ENCODE peak calls at places on chromosomes 11 and 22, in ten cellular contexts. X, W, L, M, P, V, O, A, Q and Z are unnamed samples.

GRCh38 chr11:61445535-61445934 is 15.6 kb downstream of the SDHAF2 start:
- DNase-seq in X (no peak), W (no peak), L (no peak), M (no peak), P (no peak), V (no peak), O (no peak), A (peak), Q (no peak), Z (no peak)

GRCh38 chr11:108886608-108887007 is 221.7 kb downstream of the DDX10 start:
- DNase-seq in X (no peak), W (no peak), L (no peak), M (no peak), P (no peak), V (no peak), O (no peak), A (peak), Q (no peak), Z (no peak)

GRCh38 chr22:38694945-38695344 is 5.8 kb downstream of the JOSD1 start:
- DNase-seq in X (no peak), W (no peak), L (peak), M (no peak), P (no peak), V (no peak), O (no peak), A (no peak), Q (no peak), Z (no peak)

GRCh38 chr11:28439403-28439802 is 331.2 kb downstream of the METTL15 start:
- DNase-seq in X (no peak), W (no peak), L (no peak), M (no peak), P (no peak), V (no peak), O (no peak), A (no peak), Q (no peak), Z (no peak)

GRCh38 chr22:41873391-41873790 is 40.5 kb downstream of the SREBF2 start:
- DNase-seq in X (no peak), W (peak), L (no peak), M (no peak), P (no peak), V (no peak), O (no peak), A (no peak), Q (no peak), Z (no peak)

GRCh38 chr22:27195104-27195503 is 537.7 kb downstream of the MIAT start:
- DNase-seq in X (no peak), W (no peak), L (no peak), M (no peak), P (no peak), V (no peak), O (no peak), A (peak), Q (no peak), Z (no peak)

GRCh38 chr11:74144592-74144991 is 26.2 kb downstream of the C2CD3 start:
- DNase-seq in X (no peak), W (no peak), L (no peak), M (no peak), P (no peak), V (no peak), O (no peak), A (no peak), Q (no peak), Z (no peak)

GRCh38 chr11:76323804-76324203 is 57.1 kb downstream of the THAP12 start:
- DNase-seq in X (no peak), W (no peak), L (no peak), M (no peak), P (no peak), V (no peak), O (no peak), A (no peak), Q (no peak), Z (no peak)

GRCh38 chr22:50715250-50715649 is 22.8 kb upstream of the ACR start:
- DNase-seq in X (no peak), W (no peak), L (no peak), M (no peak), P (no peak), V (no peak), O (no peak), A (no peak), Q (no peak), Z (no peak)

GRCh38 chr11:60872124-60872951 is 5.0 kb downstream of the ZP1 start:
- DNase-seq in X (peak), W (no peak), L (peak), M (no peak), P (no peak), V (no peak), O (peak), A (peak), Q (peak), Z (no peak)

GRCh38 chr11:13117344-13117743 is 108.2 kb downstream of the RASSF10 start:
- DNase-seq in X (no peak), W (no peak), L (peak), M (no peak), P (no peak), V (no peak), O (no peak), A (no peak), Q (no peak), Z (no peak)

GRCh38 chr11:17810736-17811135 is 76.2 kb downstream of the KCNC1 start:
- DNase-seq in X (no peak), W (no peak), L (no peak), M (no peak), P (no peak), V (no peak), O (peak), A (peak), Q (no peak), Z (no peak)

GRCh38 chr22:27329966-27330645 is 471.4 kb downstream of the MN1 start:
- DNase-seq in X (no peak), W (no peak), L (no peak), M (no peak), P (no peak), V (no peak), O (no peak), A (no peak), Q (no peak), Z (no peak)

GRCh38 chr11:45005106-45005505 is 54.4 kb upstream of the TP53I11 start:
- DNase-seq in X (no peak), W (no peak), L (no peak), M (no peak), P (no peak), V (no peak), O (no peak), A (no peak), Q (no peak), Z (no peak)

GRCh38 chr11:123473941-123474668 is 44.0 kb downstream of the GRAMD1B start:
- DNase-seq in X (no peak), W (no peak), L (no peak), M (no peak), P (no peak), V (no peak), O (no peak), A (peak), Q (no peak), Z (no peak)

GRCh38 chr11:122617926-122618325 is 37.6 kb upstream of the UBASH3B start:
- DNase-seq in X (no peak), W (no peak), L (peak), M (no peak), P (no peak), V (no peak), O (no peak), A (no peak), Q (no peak), Z (no peak)

GRCh38 chr11:70544067-70544773 is 145.9 kb downstream of the CTTN start:
- DNase-seq in X (no peak), W (no peak), L (no peak), M (no peak), P (no peak), V (no peak), O (no peak), A (no peak), Q (no peak), Z (no peak)

GRCh38 chr11:70547386-70547785 is 149.1 kb downstream of the CTTN start:
- DNase-seq in X (no peak), W (no peak), L (peak), M (no peak), P (no peak), V (no peak), O (no peak), A (no peak), Q (no peak), Z (no peak)

GRCh38 chr11:70546179-70546940 is 148.0 kb downstream of the CTTN start:
- DNase-seq in X (no peak), W (no peak), L (no peak), M (no peak), P (no peak), V (no peak), O (no peak), A (no peak), Q (no peak), Z (no peak)

GRCh38 chr11:70544774-70545625 is 146.7 kb downstream of the CTTN start:
- DNase-seq in X (no peak), W (no peak), L (no peak), M (peak), P (no peak), V (no peak), O (no peak), A (peak), Q (no peak), Z (no peak)

GRCh38 chr11:70545626-70545945 is 147.3 kb downstream of the CTTN start:
- DNase-seq in X (no peak), W (no peak), L (no peak), M (no peak), P (no peak), V (no peak), O (no peak), A (no peak), Q (no peak), Z (no peak)
- H3K27ac ChIP-seq in X (no peak), W (no peak), L (no peak), M (no peak), P (no peak), V (no peak), O (no peak), A (no peak), Q (no peak), Z (no peak)

GRCh38 chr11:119730789-119731386 is 1.9 kb upstream of the NECTIN1 start:
- DNase-seq in X (peak), W (no peak), L (no peak), M (no peak), P (no peak), V (no peak), O (peak), A (no peak), Q (no peak), Z (no peak)
- H3K27ac ChIP-seq in X (peak), W (no peak), L (no peak), M (no peak), P (no peak), V (no peak), O (peak), A (no peak), Q (no peak), Z (peak)

GRCh38 chr22:46064966-46065666 is 85.2 kb upstream of the PPARA start:
- DNase-seq in X (peak), W (no peak), L (no peak), M (no peak), P (no peak), V (peak), O (no peak), A (no peak), Q (peak), Z (no peak)

GRCh38 chr22:46062232-46062615 is 85.3 kb upstream of the WNT7B start:
- DNase-seq in X (no peak), W (no peak), L (no peak), M (no peak), P (no peak), V (no peak), O (no peak), A (no peak), Q (no peak), Z (no peak)

GRCh38 chr22:46062971-46063631 is 86.1 kb upstream of the WNT7B start:
- DNase-seq in X (no peak), W (no peak), L (no peak), M (no peak), P (no peak), V (peak), O (peak), A (no peak), Q (peak), Z (no peak)

GRCh38 chr22:46064236-46064965 is 85.9 kb upstream of the PPARA start:
- DNase-seq in X (peak), W (no peak), L (no peak), M (no peak), P (no peak), V (peak), O (peak), A (no peak), Q (peak), Z (no peak)

GRCh38 chr22:46063861-46064235 is 86.5 kb upstream of the PPARA start:
- DNase-seq in X (no peak), W (no peak), L (no peak), M (no peak), P (no peak), V (peak), O (no peak), A (no peak), Q (peak), Z (peak)
- H3K27ac ChIP-seq in X (peak), W (no peak), L (no peak), M (no peak), P (no peak), V (no peak), O (peak), A (no peak), Q (peak), Z (peak)

GRCh38 chr11:88428959-88429358 is 91.4 kb upstream of the CTSC start:
- DNase-seq in X (no peak), W (no peak), L (no peak), M (peak), P (no peak), V (no peak), O (no peak), A (no peak), Q (no peak), Z (no peak)

GRCh38 chr11:88433546-88434230 is 96.2 kb upstream of the CTSC start:
- DNase-seq in X (no peak), W (no peak), L (no peak), M (no peak), P (no peak), V (no peak), O (no peak), A (no peak), Q (no peak), Z (no peak)

GRCh38 chr11:88434333-88434976 is 96.9 kb upstream of the CTSC start:
- DNase-seq in X (no peak), W (no peak), L (no peak), M (no peak), P (no peak), V (no peak), O (no peak), A (no peak), Q (no peak), Z (no peak)

GRCh38 chr11:88435405-88435804 is 97.9 kb upstream of the CTSC start:
- DNase-seq in X (no peak), W (no peak), L (no peak), M (no peak), P (no peak), V (no peak), O (no peak), A (peak), Q (no peak), Z (no peak)

GRCh38 chr11:88431675-88432341 is 94.3 kb upstream of the CTSC start:
- DNase-seq in X (no peak), W (no peak), L (peak), M (no peak), P (no peak), V (no peak), O (peak), A (no peak), Q (no peak), Z (no peak)
- H3K27ac ChIP-seq in X (no peak), W (no peak), L (no peak), M (no peak), P (no peak), V (no peak), O (no peak), A (no peak), Q (no peak), Z (no peak)

DNA sequence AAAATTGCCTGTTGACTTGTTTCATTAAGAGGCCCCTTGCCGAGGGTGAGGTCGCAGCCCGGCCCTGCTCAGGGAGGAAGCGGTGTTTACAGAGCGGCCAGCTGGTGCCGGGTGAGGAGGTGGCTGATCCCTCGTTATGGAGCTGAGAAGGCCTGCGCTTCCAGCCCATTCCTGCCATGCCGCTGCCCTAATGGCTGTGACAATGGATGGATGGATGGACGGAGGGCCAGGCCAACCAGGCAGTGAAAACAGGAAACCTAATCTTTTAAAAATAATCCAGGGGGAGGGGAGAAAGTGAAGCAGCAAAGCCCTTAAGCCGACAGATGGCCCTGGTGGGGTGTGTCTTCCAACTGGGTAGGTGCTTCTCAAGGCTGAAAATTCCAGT is 38.5 kb downstream of the BCR start:
- DNase-seq in X (peak), W (no peak), L (no peak), M (peak), P (no peak), V (peak), O (peak), A (peak), Q (peak), Z (no peak)
- H3K27ac ChIP-seq in X (peak), W (peak), L (no peak), M (no peak), P (peak), V (no peak), O (peak), A (peak), Q (peak), Z (no peak)

GRCh38 chr22:40210814-40211213 is 33.1 kb downstream of the TNRC6B start:
- DNase-seq in X (no peak), W (no peak), L (no peak), M (no peak), P (no peak), V (no peak), O (no peak), A (no peak), Q (no peak), Z (no peak)
- H3K27ac ChIP-seq in X (no peak), W (peak), L (no peak), M (no peak), P (no peak), V (no peak), O (no peak), A (no peak), Q (peak), Z (no peak)

DNA sequence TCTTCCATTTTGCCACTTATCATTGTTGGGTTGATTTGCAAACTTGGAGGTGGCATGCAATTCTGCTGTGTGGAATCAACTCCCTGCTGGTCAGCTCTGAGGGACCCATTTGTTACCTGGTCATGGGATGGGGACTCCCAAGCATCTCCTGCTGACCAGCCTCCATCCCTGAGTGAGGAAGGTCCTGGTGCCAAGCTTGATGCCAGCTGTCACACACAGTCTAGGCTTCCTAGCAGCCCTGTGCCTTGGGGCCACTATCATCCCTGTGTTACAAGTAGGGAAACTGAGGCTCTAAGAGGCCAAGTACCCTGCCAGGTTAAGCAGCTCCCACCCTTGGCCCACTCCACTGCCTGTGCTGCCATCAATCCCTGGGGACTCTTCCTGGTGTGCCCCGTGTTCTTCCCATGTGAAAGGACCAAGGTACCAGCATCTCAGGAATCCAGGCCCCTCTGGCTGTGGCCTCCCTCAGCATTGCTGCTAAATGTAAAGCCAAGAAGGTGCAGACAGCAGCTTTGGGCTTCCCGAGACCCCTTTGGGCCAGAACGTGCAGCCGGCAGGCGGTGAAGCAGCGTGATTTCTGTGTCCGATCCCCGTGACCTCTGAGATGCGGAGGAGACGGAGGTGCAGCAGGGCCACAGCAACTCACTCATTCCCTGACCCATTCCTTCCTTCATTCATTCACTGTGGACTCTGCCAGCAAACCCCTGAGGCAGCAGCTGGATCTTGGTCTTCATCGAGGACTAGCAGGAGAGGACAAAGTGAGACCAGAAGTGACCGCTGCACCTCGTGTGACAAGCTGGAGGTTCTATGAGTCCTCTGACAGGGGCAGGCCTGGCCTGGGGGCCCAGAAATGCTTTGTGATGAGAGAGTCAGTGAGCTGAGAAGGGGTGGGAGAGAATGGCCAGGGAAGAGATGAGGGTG is 49.7 kb downstream of the MYEOV start:
- DNase-seq in X (no peak), W (no peak), L (no peak), M (no peak), P (no peak), V (no peak), O (no peak), A (no peak), Q (no peak), Z (no peak)
- H3K27ac ChIP-seq in X (no peak), W (no peak), L (peak), M (no peak), P (no peak), V (no peak), O (no peak), A (no peak), Q (no peak), Z (no peak)